ENCODE peak calls at places on chromosomes 5 and 9, in nine cellular contexts. Q is PC-3, V is GM23248, A is GM23338, K is OCI-LY7, Z is MM.1S, E is HCT116, O is SK-N-SH, W is hepatocyte. N is an unnamed sample.

GRCh38 chr9:114452219-114453169 is 52.8 kb downstream of the WHRN start:
- DNase-seq in Q (no peak), V (no peak), A (peak; percentile 32), K (peak; percentile 76), Z (peak; percentile 97), E (no peak), O (no peak), W (no peak), N (no peak)

GRCh38 chr9:104866186-104866585 is 61.8 kb downstream of the ABCA1 start:
- DNase-seq in Q (peak; percentile 11), V (peak; percentile 72), A (no peak), K (no peak), Z (no peak), E (no peak), O (no peak), W (no peak), N (no peak)

GRCh38 chr9:70049236-70049635 is 5.6 kb downstream of the MAMDC2 start:
- DNase-seq in Q (peak; percentile 55), V (peak; percentile 76), A (no peak), K (no peak), Z (peak; percentile 25), E (no peak), O (no peak), W (peak; percentile 24), N (no peak)

GRCh38 chr5:180353963-180354574 is 933 bp upstream of the GFPT2 start:
- DNase-seq in Q (no peak), V (no peak), A (no peak), K (no peak), Z (no peak), E (no peak), O (no peak), W (no peak), N (no peak)

GRCh38 chr5:10111575-10111974 is 138.1 kb downstream of the ATPSCKMT start:
- DNase-seq in Q (peak; percentile 92), V (peak; percentile 88), A (peak; percentile 84), K (peak; percentile 10), Z (peak; percentile 27), E (peak; percentile 21), O (peak; percentile 39), W (peak; percentile 69), N (peak; percentile 54)

GRCh38 chr5:112275671-112276070 is 143.4 kb downstream of the EPB41L4A start:
- DNase-seq in Q (no peak), V (no peak), A (no peak), K (peak; percentile 26), Z (no peak), E (no peak), O (no peak), W (no peak), N (no peak)

GRCh38 chr9:86659413-86660046 is 287.8 kb downstream of the GAS1 start:
- DNase-seq in Q (no peak), V (peak; percentile 33), A (no peak), K (no peak), Z (no peak), E (no peak), O (no peak), W (no peak), N (no peak)

GRCh38 chr5:1019001-1019651 is 10.5 kb downstream of the NKD2 start:
- DNase-seq in Q (no peak), V (no peak), A (no peak), K (no peak), Z (no peak), E (no peak), O (no peak), W (no peak), N (no peak)

GRCh38 chr5:74259572-74259971 is 381.0 kb downstream of the ENC1 start:
- DNase-seq in Q (no peak), V (no peak), A (peak; percentile 39), K (no peak), Z (no peak), E (no peak), O (no peak), W (no peak), N (no peak)

GRCh38 chr9:18973348-18973747 is 59.7 kb downstream of the SAXO1 start:
- DNase-seq in Q (no peak), V (no peak), A (no peak), K (no peak), Z (no peak), E (no peak), O (no peak), W (no peak), N (no peak)

GRCh38 chr5:53820119-53820801 is 259.8 kb downstream of the NDUFS4 start:
- DNase-seq in Q (no peak), V (no peak), A (no peak), K (no peak), Z (no peak), E (no peak), O (no peak), W (no peak), N (no peak)

GRCh38 chr5:151140686-151141459 is 16.7 kb downstream of the ANXA6 start:
- DNase-seq in Q (no peak), V (no peak), A (no peak), K (no peak), Z (peak; percentile 33), E (no peak), O (no peak), W (no peak), N (no peak)

GRCh38 chr9:79889325-79889724 is 317.6 kb downstream of the TLE4 start:
- DNase-seq in Q (no peak), V (no peak), A (no peak), K (no peak), Z (no peak), E (no peak), O (no peak), W (no peak), N (no peak)
- TF ChIP-seq EZH2phosphoT487 in Q (no peak), V (no peak), A (no peak), K (no peak), Z (no peak), E (no peak), O (no peak), W (no peak), N (no peak)

DNA sequence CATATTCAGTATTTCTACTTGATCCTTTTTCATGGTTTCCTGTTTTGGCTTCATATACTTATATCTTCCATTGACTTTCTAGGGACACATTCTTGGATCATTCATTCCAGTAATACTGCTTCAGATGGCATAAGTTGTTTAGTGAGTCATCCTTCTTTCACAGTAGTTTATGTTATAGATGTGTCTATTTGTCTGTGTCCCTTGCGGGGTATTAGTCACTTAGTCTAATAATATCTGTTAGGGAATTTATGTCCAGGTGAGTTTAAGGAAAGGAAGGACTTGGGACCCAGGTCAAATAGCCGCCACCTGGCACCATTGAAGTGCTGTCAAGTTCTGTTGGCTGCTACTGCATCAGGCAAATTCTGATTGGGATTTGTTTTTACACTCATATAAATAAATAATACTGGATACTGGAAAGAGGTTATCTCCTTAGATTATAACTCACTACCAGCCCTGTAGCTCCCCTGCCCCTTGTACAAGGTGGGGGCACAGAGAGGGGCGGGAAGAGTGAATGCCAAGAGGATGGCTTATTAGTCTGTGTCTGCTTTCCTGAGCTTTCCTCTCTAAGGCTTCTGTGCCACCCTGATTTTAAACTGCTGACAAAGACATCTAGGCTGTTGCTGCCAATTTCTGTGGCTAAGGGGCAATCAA is 64.8 kb downstream of the CDC42SE2 start:
- DNase-seq in Q (peak; percentile 84), V (peak; percentile 57), A (no peak), K (no peak), Z (no peak), E (peak; percentile 51), O (no peak), W (peak; percentile 36), N (no peak)
- TF ChIP-seq EZH2phosphoT487 in Q (no peak), V (no peak), A (no peak), K (no peak), Z (no peak), E (no peak), O (no peak), W (no peak), N (no peak)

GRCh38 chr5:15620501-15620900 is 120.5 kb downstream of the FBXL7 start:
- DNase-seq in Q (no peak), V (peak; percentile 95), A (no peak), K (no peak), Z (no peak), E (no peak), O (no peak), W (no peak), N (no peak)
- TF ChIP-seq EZH2phosphoT487 in Q (no peak), V (no peak), A (no peak), K (no peak), Z (no peak), E (no peak), O (no peak), W (no peak), N (no peak)

DNA sequence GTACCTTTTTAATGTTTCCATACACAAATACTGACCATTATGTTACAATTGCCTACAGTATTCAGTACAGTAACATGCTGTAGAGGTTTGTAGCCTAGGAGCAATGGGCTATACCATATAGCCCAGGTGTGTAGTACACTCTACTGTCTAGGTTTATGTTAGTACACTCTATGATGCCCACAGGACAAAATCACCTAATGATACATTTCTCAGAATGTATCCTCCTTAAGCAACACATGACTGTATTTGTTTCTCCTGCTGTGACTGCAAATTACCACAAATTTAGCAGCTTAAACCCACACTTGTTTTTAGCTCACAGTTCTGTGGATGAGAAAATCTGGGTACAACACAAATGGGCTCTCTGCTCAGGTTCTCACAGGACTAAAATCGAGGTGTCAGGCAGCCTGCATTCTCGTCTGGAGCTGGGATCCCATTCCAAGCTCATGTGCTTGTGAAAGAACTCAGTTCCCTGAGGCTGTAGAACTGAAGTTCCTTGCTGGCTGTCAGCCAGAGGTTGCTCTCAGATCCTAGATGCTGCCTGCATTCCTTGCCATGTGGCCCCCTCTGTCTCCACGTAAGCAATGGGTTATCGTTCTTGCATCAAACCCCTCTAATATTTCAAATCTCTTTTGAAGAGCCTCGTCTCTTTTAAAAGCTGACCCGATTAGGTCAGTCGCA is 38.6 kb upstream of the PIK3R1 start:
- DNase-seq in Q (no peak), V (no peak), A (no peak), K (no peak), Z (no peak), E (no peak), O (no peak), W (no peak), N (no peak)
- TF ChIP-seq EZH2phosphoT487 in Q (no peak), V (no peak), A (no peak), K (no peak), Z (no peak), E (no peak), O (no peak), W (no peak), N (no peak)

GRCh38 chr5:66558562-66558961 is 37.6 kb upstream of the MAST4 start:
- DNase-seq in Q (no peak), V (no peak), A (no peak), K (no peak), Z (peak; percentile 88), E (no peak), O (no peak), W (no peak), N (no peak)
- TF ChIP-seq EZH2phosphoT487 in Q (no peak), V (no peak), A (no peak), K (no peak), Z (no peak), E (no peak), O (no peak), W (no peak), N (no peak)

GRCh38 chr9:97990259-97990658 is 7.1 kb downstream of the ANP32B start:
- DNase-seq in Q (peak; percentile 46), V (peak; percentile 84), A (peak; percentile 18), K (no peak), Z (no peak), E (no peak), O (peak; percentile 27), W (peak; percentile 55), N (no peak)
- TF ChIP-seq EZH2phosphoT487 in Q (no peak), V (no peak), A (no peak), K (no peak), Z (no peak), E (no peak), O (no peak), W (no peak), N (no peak)

N was measured in neural progenitor cell.